ENCODE peak calls at places on chromosomes 6 and 20, in five cellular contexts. V is activated naive CD4-positive, alpha-beta T cell treated with Interleukin-2 at 50 U/mL for 16 hours; Y is ovary; E is stimulated activated CD8-positive, alpha-beta memory T cell treated with anti-CD3 and anti-CD28 coated beads, Interleukin-2, amount 100 ng/mL, for 48 hours; K is AG09309. T is an unnamed sample.

GRCh38 chr6:138258991-138259390 is 40.7 kb upstream of the PBOV1 start:
- DNase-seq in Y (no peak), K (no peak), V (no peak), E (no peak), T (no peak)

GRCh38 chr6:39137235-39137634 is 22.2 kb upstream of the SAYSD1 start:
- DNase-seq in V (peak), K (no peak), Y (no peak), E (no peak), T (peak)

GRCh38 chr20:44054118-44054517 is 132.9 kb downstream of the JPH2 start:
- DNase-seq in E (no peak), K (no peak), Y (no peak), V (no peak), T (no peak)

GRCh38 chr20:45094201-45094600 is 6.7 kb downstream of the KCNS1 start:
- DNase-seq in V (no peak), K (no peak), Y (no peak), E (no peak), T (no peak)

GRCh38 chr6:99347804-99348203 is 1.7 kb downstream of the FAXC start:
- DNase-seq in V (no peak), E (no peak), K (no peak), Y (no peak), T (no peak)

GRCh38 chr20:63563186-63563935 is 9.4 kb downstream of the FNDC11 start:
- DNase-seq in K (no peak), E (no peak), Y (no peak), V (no peak), T (no peak)

GRCh38 chr6:52231411-52232127 is 12.7 kb downstream of the IL17F start:
- DNase-seq in Y (no peak), E (peak), V (peak), K (no peak), T (no peak)

GRCh38 chr6:90788781-90789180 is 201.9 kb upstream of the MAP3K7 start:
- DNase-seq in K (no peak), Y (no peak), E (no peak), V (no peak), T (no peak)

GRCh38 chr6:126266664-126267063 is 73.3 kb upstream of the CENPW start:
- DNase-seq in E (no peak), K (no peak), V (no peak), Y (no peak), T (no peak)

GRCh38 chr20:15700147-15700765 is 873.0 kb downstream of the KIF16B start:
- DNase-seq in E (no peak), V (no peak), K (no peak), Y (no peak), T (no peak)

GRCh38 chr6:10429638-10430427 is 15.0 kb upstream of the TFAP2A start:
- DNase-seq in E (no peak), K (no peak), V (no peak), Y (no peak), T (no peak)

GRCh38 chr6:35089935-35090505 is 51.1 kb downstream of the TCP11 start:
- DNase-seq in V (no peak), K (peak), Y (no peak), E (no peak), T (peak)

T was measured in HFF-Myc.